ENCODE peak calls at places on chromosome 2, in seven cellular contexts. S is Kasumi-1; R is GM23248; Z is cardiac septum; W is hypothalamus; B is activated naive CD4-positive, alpha-beta T cell; N is NCI-H1105. D is an unnamed sample.

GRCh38 chr2:147297820-147298219 is 547.0 kb upstream of the ACVR2A start:
- DNase-seq in W (no peak), N (no peak), R (no peak), S (no peak), B (no peak), Z (no peak), D (no peak)

GRCh38 chr2:11746807-11747459 is 501 bp downstream of the LPIN1 start:
- DNase-seq in N (no peak), B (no peak), W (no peak), S (peak; percentile 52), Z (no peak), R (peak; percentile 53), D (peak; percentile 30)

GRCh38 chr2:241988146-241988545 is 118.6 kb downstream of the RTP5 start:
- DNase-seq in N (no peak), B (no peak), R (no peak), S (no peak), Z (peak; percentile 5), W (no peak), D (no peak)

GRCh38 chr2:142599504-142599903 is 278.0 kb upstream of the KYNU start:
- DNase-seq in W (no peak), S (no peak), R (no peak), N (no peak), B (no peak), Z (no peak), D (no peak)

GRCh38 chr2:41483221-41483620 is 564.6 kb upstream of the PKDCC start:
- DNase-seq in W (no peak), B (no peak), S (no peak), N (no peak), R (no peak), Z (no peak), D (no peak)

GRCh38 chr2:199228887-199229819 is 228.6 kb downstream of the SATB2 start:
- DNase-seq in R (peak; percentile 97), W (no peak), S (peak; percentile 99), Z (no peak), B (no peak), N (no peak), D (no peak)

GRCh38 chr2:44940053-44940494 is 1.4 kb upstream of the SIX3 start:
- DNase-seq in N (no peak), W (no peak), S (no peak), R (no peak), B (no peak), Z (no peak), D (no peak)

GRCh38 chr2:98016908-98017700 is 21.4 kb upstream of the TMEM131 start:
- DNase-seq in R (no peak), B (no peak), N (no peak), Z (no peak), S (no peak), W (no peak), D (no peak)

GRCh38 chr2:168320267-168320666 is 72.9 kb upstream of the STK39 start:
- DNase-seq in N (no peak), W (no peak), B (no peak), Z (no peak), R (peak; percentile 33), S (no peak), D (no peak)

GRCh38 chr2:118807668-118808428 is 39.6 kb downstream of the EN1 start:
- DNase-seq in B (no peak), N (peak; percentile 55), Z (no peak), S (no peak), W (no peak), R (no peak), D (no peak)

GRCh38 chr2:190343500-190344274 is at the start of gene INPP1:
- DNase-seq in R (peak; percentile 88), N (peak; percentile 14), Z (peak; percentile 91), B (peak; percentile 9), W (peak; percentile 79), S (peak; percentile 68), D (no peak)

GRCh38 chr2:126687086-126687485 is 31.1 kb downstream of the GYPC start:
- DNase-seq in R (peak; percentile 49), N (no peak), B (no peak), W (no peak), S (no peak), Z (no peak), D (no peak)

GRCh38 chr2:73610111-73610510 is 32.1 kb downstream of the NAT8 start:
- DNase-seq in Z (no peak), R (peak; percentile 52), N (no peak), W (no peak), S (no peak), B (no peak), D (no peak)

GRCh38 chr2:46915281-46915810 is at the start of gene MCFD2:
- DNase-seq in B (no peak), Z (no peak), N (no peak), W (no peak), R (peak; percentile 72), S (no peak), D (no peak)

GRCh38 chr2:68059769-68060525 is 2.9 kb downstream of the C1D start:
- DNase-seq in Z (no peak), R (peak; percentile 85), S (no peak), N (no peak), B (no peak), W (no peak), D (no peak)

GRCh38 chr2:33122726-33123125 is 176.0 kb downstream of the LTBP1 start:
- DNase-seq in W (no peak), R (no peak), N (no peak), Z (no peak), B (no peak), S (no peak), D (no peak)

GRCh38 chr2:95015261-95015918 is 10.1 kb upstream of the MAL start:
- DNase-seq in N (no peak), R (peak; percentile 16), W (no peak), S (no peak), B (no peak), Z (no peak), D (no peak)

GRCh38 chr2:209805351-209805750 is 33.7 kb downstream of the UNC80 start:
- DNase-seq in R (no peak), S (no peak), N (no peak), W (no peak), Z (no peak), B (no peak), D (no peak)

GRCh38 chr2:203886579-203887230 is 19.1 kb downstream of the CTLA4 start:
- DNase-seq in B (no peak), W (no peak), Z (no peak), N (no peak), S (no peak), R (no peak), D (no peak)

GRCh38 chr2:233965032-233965614 is 48.0 kb downstream of the TRPM8 start:
- DNase-seq in S (no peak), W (no peak), Z (no peak), N (no peak), B (no peak), R (no peak), D (no peak)

GRCh38 chr2:26245231-26245732 is 543 bp downstream of the HADHB start:
- DNase-seq in N (no peak), B (no peak), S (peak; percentile 60), R (peak; percentile 74), W (peak; percentile 74), Z (no peak), D (no peak)

GRCh38 chr2:64988420-64989125 is 626 bp upstream of the SLC1A4 start:
- DNase-seq in W (peak; percentile 74), S (peak; percentile 51), R (peak; percentile 94), B (no peak), Z (peak; percentile 89), N (peak; percentile 77), D (peak; percentile 42)

GRCh38 chr2:148876589-148877402 is 1.8 kb downstream of the KIF5C start:
- DNase-seq in W (peak; percentile 67), R (peak; percentile 14), Z (no peak), B (no peak), N (peak; percentile 95), S (no peak), D (peak; percentile 67)

GRCh38 chr2:202786792-202787191 is 84.8 kb downstream of the ICA1L start:
- DNase-seq in W (no peak), R (no peak), N (no peak), B (no peak), Z (no peak), S (no peak), D (no peak)

GRCh38 chr2:68853035-68853434 is 18.2 kb downstream of the BMP10 start:
- DNase-seq in S (no peak), Z (no peak), W (no peak), N (no peak), B (no peak), R (peak; percentile 14), D (no peak)

GRCh38 chr2:111111101-111111755 is 9.5 kb upstream of the BCL2L11 start:
- DNase-seq in S (no peak), B (no peak), R (no peak), W (no peak), Z (no peak), N (no peak), D (no peak)

GRCh38 chr2:71783215-71783614 is 329.9 kb downstream of the DYSF start:
- DNase-seq in S (no peak), B (no peak), Z (no peak), R (peak; percentile 66), W (no peak), N (no peak), D (no peak)

D was measured in NCI-H2107.